ENCODE peak calls at places on chromosomes 12 and 14, in six cellular contexts. P is HFFc6, K is GM13976, Z is NB4, N is fibroblast of the aortic adventitia, J is foreskin fibroblast. V is an unnamed sample.

GRCh38 chr12:98332626-98333025 is 182.8 kb upstream of the TMPO start:
- DNase-seq in Z (peak), N (no peak), P (no peak), J (no peak), K (no peak), V (no peak)

GRCh38 chr12:120317258-120318105 is 10.1 kb downstream of the PLA2G1B start:
- DNase-seq in N (peak), K (peak), Z (peak), P (peak), J (peak), V (peak)

GRCh38 chr14:81315344-81315743 is 84.8 kb downstream of the STON2 start:
- DNase-seq in J (no peak), K (no peak), Z (no peak), N (no peak), P (no peak), V (no peak)

GRCh38 chr12:2641761-2642160 is 153.0 kb upstream of the FKBP4 start:
- DNase-seq in Z (no peak), J (no peak), N (no peak), K (no peak), P (no peak), V (no peak)

GRCh38 chr14:102622262-102622885 is 29.9 kb downstream of the RCOR1 start:
- DNase-seq in N (no peak), Z (no peak), P (no peak), J (no peak), K (peak), V (no peak)

GRCh38 chr14:58898655-58899316 is 261.0 kb downstream of the DACT1 start:
- DNase-seq in N (peak), K (no peak), J (peak), P (peak), Z (no peak), V (peak)

GRCh38 chr12:130788515-130788914 is 50.5 kb downstream of the STX2 start:
- DNase-seq in N (no peak), Z (no peak), P (no peak), K (no peak), J (no peak), V (no peak)

GRCh38 chr12:127363392-127363791 is 903.6 kb upstream of the TMEM132C start:
- DNase-seq in N (no peak), P (peak), K (no peak), Z (peak), J (peak), V (peak)

GRCh38 chr12:120264511-120265202 is 873 bp downstream of the PXN start:
- DNase-seq in N (no peak), Z (no peak), K (no peak), J (peak), P (no peak), V (no peak)

GRCh38 chr14:102819790-102820330 is 42.6 kb downstream of the TRAF3 start:
- DNase-seq in N (peak), J (peak), Z (no peak), K (no peak), P (no peak), V (no peak)

GRCh38 chr14:71142375-71143038 is 235.2 kb downstream of the PCNX1 start:
- DNase-seq in J (peak), P (peak), K (peak), N (peak), Z (peak), V (peak)

GRCh38 chr14:54105898-54106297 is 149.3 kb upstream of the BMP4 start:
- DNase-seq in P (no peak), K (no peak), Z (no peak), N (no peak), J (no peak), V (no peak)

GRCh38 chr12:3683670-3684069 is 69.2 kb downstream of the CRACR2A start:
- DNase-seq in J (peak), P (peak), N (peak), K (no peak), Z (no peak), V (peak)

GRCh38 chr14:91780452-91780851 is 48.6 kb upstream of the CATSPERB start:
- DNase-seq in Z (peak), P (no peak), J (peak), K (no peak), N (no peak), V (no peak)

GRCh38 chr12:112447106-112447505 is 28.4 kb downstream of the PTPN11 start:
- DNase-seq in N (no peak), J (no peak), K (no peak), Z (peak), P (no peak), V (no peak)

GRCh38 chr12:112446008-112446725 is 27.4 kb downstream of the PTPN11 start:
- DNase-seq in Z (no peak), K (no peak), N (no peak), J (no peak), P (no peak), V (no peak)

GRCh38 chr12:112456029-112456428 is 37.3 kb downstream of the PTPN11 start:
- DNase-seq in N (no peak), J (no peak), K (no peak), P (no peak), Z (no peak), V (no peak)

GRCh38 chr12:112450725-112451124 is 32.0 kb downstream of the PTPN11 start:
- DNase-seq in P (no peak), J (no peak), Z (no peak), N (no peak), K (no peak), V (no peak)
- TF ChIP-seq CTCF in P (no peak), J (no peak), Z (no peak), N (no peak), K (no peak), V (no peak)

GRCh38 chr12:49225551-49226166 is 36.8 kb upstream of the TUBA1A start:
- DNase-seq in N (peak), P (no peak), K (no peak), Z (peak), J (peak), V (peak)
- TF ChIP-seq CTCF in N (peak), P (peak), K (peak), Z (no peak), J (no peak), V (peak)

GRCh38 chr14:105979446-105979845 is 453.1 kb downstream of the TMEM121 start:
- DNase-seq in Z (no peak), K (no peak), N (no peak), P (no peak), J (no peak), V (no peak)

GRCh38 chr14:105980224-105980623 is 453.8 kb downstream of the TMEM121 start:
- DNase-seq in Z (peak), P (peak), N (no peak), J (no peak), K (no peak), V (no peak)

GRCh38 chr14:105971593-105972500 is 445.5 kb downstream of the TMEM121 start:
- DNase-seq in Z (no peak), P (no peak), K (no peak), N (no peak), J (no peak), V (no peak)

GRCh38 chr14:105978618-105979295 is 452.4 kb downstream of the TMEM121 start:
- DNase-seq in Z (no peak), N (no peak), P (no peak), J (no peak), K (no peak), V (no peak)

GRCh38 chr14:105974902-105975301 is 448.5 kb downstream of the TMEM121 start:
- DNase-seq in P (no peak), Z (peak), J (no peak), K (peak), N (no peak), V (no peak)
- TF ChIP-seq CTCF in P (peak), Z (peak), J (no peak), K (peak), N (no peak), V (no peak)

GRCh38 chr12:46343122-46343852 is 29.3 kb downstream of the SLC38A2 start:
- DNase-seq in P (no peak), N (no peak), J (no peak), K (no peak), Z (no peak), V (no peak)

GRCh38 chr12:46339051-46339450 is 33.5 kb downstream of the SLC38A2 start:
- DNase-seq in J (no peak), P (no peak), N (no peak), Z (no peak), K (no peak), V (no peak)

GRCh38 chr12:46342562-46343033 is 30.0 kb downstream of the SLC38A2 start:
- DNase-seq in N (peak), J (peak), K (no peak), P (peak), Z (peak), V (peak)
- TF ChIP-seq CTCF in N (peak), J (peak), K (peak), P (peak), Z (peak), V (peak)

DNA sequence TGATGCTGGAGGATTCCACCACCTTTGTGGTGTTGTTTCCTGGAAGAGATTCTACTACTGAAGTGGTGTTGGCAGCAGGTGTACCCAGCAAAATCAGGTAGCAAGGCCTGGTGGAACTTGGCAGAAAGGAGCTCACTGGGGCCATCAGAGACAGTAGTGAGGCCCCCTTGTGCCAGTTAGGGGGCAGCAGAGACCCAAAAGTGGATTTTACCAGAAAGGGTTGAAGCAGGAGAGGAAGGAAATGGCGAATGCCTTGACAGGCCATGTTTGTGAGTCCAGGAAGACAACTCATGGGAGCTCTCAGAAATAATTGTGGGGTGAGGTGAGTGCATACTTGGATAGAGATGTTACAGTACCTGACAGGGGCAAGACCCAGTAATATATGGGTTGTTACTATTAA is 137.7 kb upstream of the FGD4 start:
- DNase-seq in J (no peak), P (no peak), N (peak), K (no peak), Z (peak), V (no peak)
- TF ChIP-seq CTCF in J (no peak), P (no peak), N (peak), K (no peak), Z (peak), V (peak)

GRCh38 chr12:112803620-112804279 is 12.2 kb downstream of the RPH3A start:
- DNase-seq in N (no peak), Z (no peak), J (no peak), K (no peak), P (no peak), V (no peak)
- TF ChIP-seq CTCF in N (no peak), Z (no peak), J (no peak), K (no peak), P (no peak), V (no peak)

DNA sequence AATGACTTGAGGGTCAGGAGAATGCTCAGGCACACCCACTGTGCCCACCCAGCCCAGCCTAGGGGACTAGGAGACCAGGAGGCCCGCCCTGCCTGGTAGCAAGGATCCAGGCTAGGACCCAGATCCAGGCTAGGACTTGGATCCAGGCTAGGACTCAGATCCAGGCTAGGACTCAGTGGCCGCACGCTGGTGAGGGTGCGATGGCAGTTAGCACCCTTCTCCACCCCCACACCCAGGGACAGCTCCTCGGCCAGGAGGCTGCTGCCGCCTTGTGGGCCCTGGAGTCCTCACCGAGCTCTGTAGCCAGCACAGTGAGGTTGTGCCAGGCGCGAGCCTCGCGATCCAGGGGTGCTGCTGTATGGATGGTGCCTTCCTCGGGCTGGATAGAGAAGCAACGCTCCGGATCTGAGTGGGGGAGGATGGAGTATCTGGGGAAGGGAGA is 5.1 kb downstream of the CDH24 start:
- DNase-seq in N (peak), Z (no peak), J (peak), P (no peak), K (no peak), V (no peak)
- TF ChIP-seq CTCF in N (peak), Z (no peak), J (peak), P (no peak), K (no peak), V (peak)

V was measured in astrocyte of the spinal cord.